ENCODE peak calls at places on chromosomes 7 and 10, in four cellular contexts. One of them, this sample, is unnamed.

GRCh38 chr7:26440993-26441636 is 149.5 kb downstream of the SNX10 start:
- DNase-seq in MM.1S: no peak
- DNase-seq in foreskin fibroblast: no peak
- DNase-seq in astrocyte: no peak
- DNase-seq in this sample: no peak

GRCh38 chr10:50846753-50847152 is 38.7 kb downstream of the A1CF start:
- DNase-seq in MM.1S: no peak
- DNase-seq in foreskin fibroblast: peak
- DNase-seq in astrocyte: peak
- DNase-seq in this sample: no peak

GRCh38 chr10:132266594-132267161 is 41.1 kb downstream of the STK32C start:
- DNase-seq in MM.1S: no peak
- DNase-seq in foreskin fibroblast: no peak
- DNase-seq in astrocyte: peak
- DNase-seq in this sample: no peak

GRCh38 chr7:2539031-2540028 is 16.0 kb downstream of the BRAT1 start:
- DNase-seq in MM.1S: no peak
- DNase-seq in foreskin fibroblast: no peak
- DNase-seq in astrocyte: no peak
- DNase-seq in this sample: no peak

GRCh38 chr10:24762966-24763623 is 39.4 kb upstream of the ARHGAP21 start:
- DNase-seq in MM.1S: no peak
- DNase-seq in foreskin fibroblast: peak
- DNase-seq in astrocyte: peak
- DNase-seq in this sample: peak

GRCh38 chr7:142407939-142408573 is 150.2 kb upstream of the PRSS58 start:
- DNase-seq in MM.1S: no peak
- DNase-seq in foreskin fibroblast: no peak
- DNase-seq in astrocyte: no peak
- DNase-seq in this sample: no peak

GRCh38 chr10:97210576-97210975 is 24.8 kb upstream of the SLIT1 start:
- DNase-seq in MM.1S: peak
- DNase-seq in foreskin fibroblast: peak
- DNase-seq in astrocyte: peak
- DNase-seq in this sample: no peak

GRCh38 chr7:131513245-131514061 is 43.0 kb downstream of the PODXL start:
- DNase-seq in MM.1S: peak
- DNase-seq in foreskin fibroblast: peak
- DNase-seq in astrocyte: peak
- DNase-seq in this sample: no peak

GRCh38 chr10:15136960-15137359 is 31.5 kb downstream of the NMT2 start:
- DNase-seq in MM.1S: no peak
- DNase-seq in foreskin fibroblast: peak
- DNase-seq in astrocyte: no peak
- DNase-seq in this sample: no peak

GRCh38 chr7:107213193-107213788 is 44.5 kb downstream of the HBP1 start:
- DNase-seq in MM.1S: no peak
- DNase-seq in foreskin fibroblast: no peak
- DNase-seq in astrocyte: no peak
- DNase-seq in this sample: no peak

GRCh38 chr10:68598978-68599753 is 39.0 kb downstream of the TET1 start:
- DNase-seq in MM.1S: no peak
- DNase-seq in foreskin fibroblast: peak
- DNase-seq in astrocyte: peak
- DNase-seq in this sample: peak

GRCh38 chr10:77835669-77836086 is 90.9 kb downstream of the DLG5 start:
- DNase-seq in MM.1S: no peak
- DNase-seq in foreskin fibroblast: no peak
- DNase-seq in astrocyte: peak
- DNase-seq in this sample: no peak

GRCh38 chr7:100893910-100894763 is 1.6 kb downstream of the ACHE start:
- DNase-seq in MM.1S: no peak
- DNase-seq in foreskin fibroblast: peak
- DNase-seq in astrocyte: no peak
- DNase-seq in this sample: no peak
- H3K4me3 ChIP-seq in MM.1S: no peak
- H3K4me3 ChIP-seq in foreskin fibroblast: no peak
- H3K4me3 ChIP-seq in astrocyte: no peak
- H3K4me3 ChIP-seq in this sample: no peak

DNA sequence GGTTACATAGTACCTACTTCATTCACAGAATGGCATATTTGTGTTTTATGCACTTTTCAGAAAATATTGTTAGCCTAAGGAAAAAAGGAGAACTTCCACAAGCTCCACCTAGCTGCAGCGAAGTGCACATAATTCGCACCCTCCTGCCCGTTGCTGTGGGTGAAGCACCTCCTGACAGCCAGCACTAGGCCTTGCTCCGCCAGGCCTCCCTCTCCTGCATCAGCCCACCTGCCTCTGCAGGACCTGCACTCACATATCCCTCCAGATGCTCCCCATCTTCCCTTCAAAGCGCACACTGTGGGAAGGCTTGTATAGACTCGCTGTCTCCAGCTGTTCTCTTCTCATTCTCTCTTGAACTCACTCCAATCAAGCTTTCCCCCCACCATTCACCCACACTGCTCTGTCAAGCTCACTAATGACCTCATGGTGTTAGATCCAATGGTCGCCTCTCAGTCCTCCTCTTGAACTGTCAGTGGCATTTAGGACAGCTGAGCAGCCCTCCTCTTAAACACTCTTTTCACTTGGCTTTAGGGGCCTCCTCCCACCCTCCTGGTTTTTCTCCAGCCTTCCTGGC is 20.7 kb upstream of the GRID1 start:
- DNase-seq in MM.1S: no peak
- DNase-seq in foreskin fibroblast: no peak
- DNase-seq in astrocyte: no peak
- DNase-seq in this sample: no peak
- TF ChIP-seq CTCF in MM.1S: no peak
- TF ChIP-seq CTCF in foreskin fibroblast: no peak
- TF ChIP-seq CTCF in astrocyte: no peak
- TF ChIP-seq CTCF in this sample: peak

GRCh38 chr7:64888561-64888900 is 14.5 kb upstream of the ZNF273 start:
- DNase-seq in MM.1S: no peak
- DNase-seq in foreskin fibroblast: peak
- DNase-seq in astrocyte: no peak
- DNase-seq in this sample: no peak
- H3K4me3 ChIP-seq in MM.1S: no peak
- H3K4me3 ChIP-seq in foreskin fibroblast: peak
- H3K4me3 ChIP-seq in astrocyte: peak
- H3K4me3 ChIP-seq in this sample: peak

DNA sequence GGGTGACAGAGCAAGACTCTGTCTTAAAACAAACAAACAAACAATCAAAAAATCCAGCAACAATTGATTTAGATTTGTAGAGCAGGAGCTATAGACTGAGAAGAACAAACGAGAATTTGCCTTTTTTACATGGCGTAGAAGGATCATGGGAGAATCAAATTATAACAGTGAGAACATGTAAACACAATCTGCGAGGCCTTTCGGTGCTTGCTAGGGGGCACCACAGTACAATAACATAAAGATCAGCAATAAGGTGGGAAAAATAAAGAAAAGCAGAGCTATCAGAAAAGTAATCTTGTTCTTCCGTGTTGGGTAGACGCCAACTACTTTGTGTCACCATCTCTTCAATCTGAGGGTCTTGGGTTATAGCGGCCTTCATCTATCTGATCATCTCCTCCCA is 82.2 kb downstream of the NOD1 start:
- DNase-seq in MM.1S: no peak
- DNase-seq in foreskin fibroblast: peak
- DNase-seq in astrocyte: no peak
- DNase-seq in this sample: no peak
- TF ChIP-seq CTCF in MM.1S: no peak
- TF ChIP-seq CTCF in foreskin fibroblast: peak
- TF ChIP-seq CTCF in astrocyte: no peak
- TF ChIP-seq CTCF in this sample: peak

GRCh38 chr7:7920056-7920455 is 48.5 kb upstream of the GLCCI1 start:
- DNase-seq in MM.1S: no peak
- DNase-seq in foreskin fibroblast: no peak
- DNase-seq in astrocyte: no peak
- DNase-seq in this sample: no peak
- H3K4me3 ChIP-seq in MM.1S: no peak
- H3K4me3 ChIP-seq in foreskin fibroblast: no peak
- H3K4me3 ChIP-seq in astrocyte: no peak
- H3K4me3 ChIP-seq in this sample: no peak

GRCh38 chr10:112875474-112876267 is 74.4 kb upstream of the TCF7L2 start:
- DNase-seq in MM.1S: no peak
- DNase-seq in foreskin fibroblast: peak
- DNase-seq in astrocyte: peak
- DNase-seq in this sample: peak

GRCh38 chr10:112874982-112875381 is 75.1 kb upstream of the TCF7L2 start:
- DNase-seq in MM.1S: no peak
- DNase-seq in foreskin fibroblast: no peak
- DNase-seq in astrocyte: no peak
- DNase-seq in this sample: no peak

GRCh38 chr10:112871021-112871420 is 79.0 kb upstream of the TCF7L2 start:
- DNase-seq in MM.1S: no peak
- DNase-seq in foreskin fibroblast: no peak
- DNase-seq in astrocyte: no peak
- DNase-seq in this sample: no peak

GRCh38 chr10:112873541-112873940 is 76.5 kb upstream of the TCF7L2 start:
- DNase-seq in MM.1S: no peak
- DNase-seq in foreskin fibroblast: no peak
- DNase-seq in astrocyte: no peak
- DNase-seq in this sample: no peak

DNA sequence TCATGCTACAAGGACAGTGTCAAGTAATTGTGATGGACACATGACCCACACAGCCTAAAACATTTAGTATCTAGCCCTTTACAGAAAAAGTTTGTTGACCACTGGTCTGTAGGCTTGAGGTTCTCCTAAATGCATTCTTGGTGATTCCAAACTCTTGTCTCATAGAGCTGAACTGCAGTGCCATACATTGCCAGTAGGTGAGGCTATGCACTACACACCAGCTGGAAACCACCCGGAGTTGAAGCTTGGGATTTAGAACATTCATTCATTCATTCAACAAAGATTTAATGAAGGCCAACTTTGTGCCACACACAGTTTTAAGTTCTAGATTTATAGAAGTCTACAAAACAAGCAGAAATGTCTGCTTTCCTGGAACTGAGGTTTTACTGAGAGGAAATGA is 77.3 kb upstream of the TCF7L2 start:
- DNase-seq in MM.1S: no peak
- DNase-seq in foreskin fibroblast: no peak
- DNase-seq in astrocyte: no peak
- DNase-seq in this sample: no peak
- TF ChIP-seq CTCF in MM.1S: peak
- TF ChIP-seq CTCF in foreskin fibroblast: peak
- TF ChIP-seq CTCF in astrocyte: peak
- TF ChIP-seq CTCF in this sample: peak

GRCh38 chr10:27717851-27718250 is 27.8 kb downstream of the MKX start:
- DNase-seq in MM.1S: no peak
- DNase-seq in foreskin fibroblast: no peak
- DNase-seq in astrocyte: no peak
- DNase-seq in this sample: no peak

GRCh38 chr10:27717191-27717590 is 28.4 kb downstream of the MKX start:
- DNase-seq in MM.1S: no peak
- DNase-seq in foreskin fibroblast: no peak
- DNase-seq in astrocyte: no peak
- DNase-seq in this sample: no peak

GRCh38 chr10:27716521-27716920 is 29.1 kb downstream of the MKX start:
- DNase-seq in MM.1S: no peak
- DNase-seq in foreskin fibroblast: peak
- DNase-seq in astrocyte: no peak
- DNase-seq in this sample: no peak

GRCh38 chr10:27720529-27720928 is 25.1 kb downstream of the MKX start:
- DNase-seq in MM.1S: no peak
- DNase-seq in foreskin fibroblast: no peak
- DNase-seq in astrocyte: no peak
- DNase-seq in this sample: peak

DNA sequence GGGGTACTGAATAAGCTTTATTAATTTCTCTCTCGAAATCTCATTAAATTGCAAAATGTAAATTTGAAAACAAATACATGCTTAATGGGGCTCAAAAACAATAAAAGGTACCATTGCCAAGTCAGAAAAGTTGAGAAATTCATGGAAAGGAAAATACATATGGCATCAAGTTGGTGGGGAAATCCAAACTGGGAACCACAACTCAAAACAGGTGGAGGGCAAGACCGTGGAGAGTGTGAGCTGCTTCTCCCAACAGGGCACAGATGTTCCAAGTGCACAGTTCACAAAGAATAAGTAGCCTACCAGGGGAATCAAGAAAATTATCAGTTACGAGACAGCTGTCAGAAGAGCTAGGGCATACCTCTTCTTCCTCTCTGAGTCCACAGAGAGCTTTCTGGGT is 26.6 kb downstream of the MKX start:
- DNase-seq in MM.1S: no peak
- DNase-seq in foreskin fibroblast: no peak
- DNase-seq in astrocyte: no peak
- DNase-seq in this sample: no peak
- H3K4me3 ChIP-seq in MM.1S: no peak
- H3K4me3 ChIP-seq in foreskin fibroblast: no peak
- H3K4me3 ChIP-seq in astrocyte: no peak
- H3K4me3 ChIP-seq in this sample: no peak

DNA sequence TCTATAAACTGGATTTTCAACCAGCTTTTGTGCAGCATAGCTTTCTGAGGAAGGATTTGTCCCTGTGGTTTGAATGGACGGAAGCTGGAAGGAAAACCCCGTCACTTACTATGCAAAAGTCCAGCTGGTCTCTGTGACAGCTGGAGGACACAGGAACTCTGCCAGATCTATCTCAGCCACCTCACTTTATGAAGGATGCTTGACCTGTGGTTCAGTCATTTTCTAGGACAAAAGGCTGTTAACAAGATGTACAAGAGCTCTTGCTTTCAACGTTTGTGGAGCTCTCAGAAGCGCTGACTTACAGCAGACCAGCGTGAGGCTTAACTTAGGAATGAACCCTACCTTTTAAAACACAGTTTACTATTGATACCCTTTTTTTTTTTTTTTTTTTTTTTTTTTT is 90.8 kb downstream of the CREM start:
- DNase-seq in MM.1S: no peak
- DNase-seq in foreskin fibroblast: no peak
- DNase-seq in astrocyte: peak
- DNase-seq in this sample: no peak
- TF ChIP-seq CTCF in MM.1S: no peak
- TF ChIP-seq CTCF in foreskin fibroblast: no peak
- TF ChIP-seq CTCF in astrocyte: no peak
- TF ChIP-seq CTCF in this sample: no peak

DNA sequence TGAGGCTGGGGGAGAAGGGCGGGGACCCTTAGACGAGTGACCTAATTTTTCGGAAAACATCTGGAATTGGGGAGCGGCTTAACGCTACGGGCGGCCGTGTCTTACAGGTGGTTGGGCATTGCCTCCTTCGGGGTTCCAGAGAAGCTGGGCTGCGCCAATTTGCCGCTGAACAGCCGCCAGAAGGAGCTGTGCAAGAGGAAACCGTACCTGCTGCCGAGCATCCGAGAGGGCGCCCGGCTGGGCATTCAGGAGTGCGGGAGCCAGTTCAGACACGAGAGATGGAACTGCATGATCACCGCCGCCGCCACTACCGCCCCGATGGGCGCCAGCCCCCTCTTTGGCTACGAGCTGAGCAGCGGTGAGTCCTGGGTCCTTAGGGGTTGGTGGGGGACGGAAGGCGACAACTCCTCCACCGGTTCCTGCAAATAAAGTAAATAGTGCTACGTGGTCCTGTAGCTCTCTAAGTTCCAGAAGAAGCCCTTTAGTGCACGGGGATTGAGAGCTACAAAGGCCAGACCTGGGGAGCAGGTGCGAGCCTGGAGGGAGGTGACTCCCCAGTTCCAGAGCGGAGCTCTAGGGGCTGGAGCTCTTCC is 756 bp downstream of the WNT16 start:
- DNase-seq in MM.1S: peak
- DNase-seq in foreskin fibroblast: peak
- DNase-seq in astrocyte: no peak
- DNase-seq in this sample: no peak
- H3K4me3 ChIP-seq in MM.1S: peak
- H3K4me3 ChIP-seq in foreskin fibroblast: peak
- H3K4me3 ChIP-seq in astrocyte: peak
- H3K4me3 ChIP-seq in this sample: peak

This sample was measured in BJ.